ENCODE peak calls at places on chromosomes 7 and 10, in seven cellular contexts. O is fibroblast of lung; W is stimulated activated CD8-positive, alpha-beta memory T cell treated with anti-CD3 and anti-CD28 coated beads, Interleukin-15, amount 100 ng/mL, for 24 hours; E is NT2/D1; V is kidney tubule cell; K is stimulated activated CD4-positive, alpha-beta T cell treated with anti-CD3 and anti-CD28 coated beads, Interleukin-2, amount 100 ng/mL, for 4 hours; A is neural progenitor cell. Y is an unnamed sample.

GRCh38 chr10:130045091-130045652 is 65.5 kb downstream of the C10orf143 start:
- DNase-seq in A (peak), V (no peak), E (peak), O (no peak), W (no peak), K (no peak), Y (peak)

GRCh38 chr7:43586251-43586900 is 3.5 kb downstream of the STK17A start:
- DNase-seq in W (no peak), V (peak), E (no peak), A (no peak), K (no peak), O (peak), Y (peak)

GRCh38 chr10:3785849-3786290 is 861 bp upstream of the KLF6 start:
- DNase-seq in W (no peak), V (peak), E (no peak), K (no peak), A (peak), O (peak), Y (peak)

GRCh38 chr7:28904539-28905143 is 53.5 kb downstream of the TRIL start:
- DNase-seq in K (no peak), W (no peak), O (no peak), A (peak), V (no peak), E (no peak), Y (peak)

GRCh38 chr7:32501522-32501921 is 6.2 kb downstream of the AVL9 start:
- DNase-seq in V (peak), W (no peak), E (no peak), A (no peak), O (peak), K (no peak), Y (no peak)

GRCh38 chr7:25087855-25088254 is 37.2 kb downstream of the CYCS start:
- DNase-seq in O (no peak), A (no peak), V (no peak), K (no peak), E (no peak), W (no peak), Y (no peak)

GRCh38 chr10:132428486-132428885 is 31.5 kb downstream of the PWWP2B start:
- DNase-seq in K (no peak), E (no peak), V (no peak), O (no peak), W (no peak), A (no peak), Y (no peak)

GRCh38 chr10:49037187-49037586 is 78.1 kb downstream of the VSTM4 start:
- DNase-seq in W (no peak), K (no peak), E (no peak), V (peak), A (no peak), O (peak), Y (no peak)

GRCh38 chr10:99234067-99234738 is 1.4 kb downstream of the HPSE2 start:
- DNase-seq in K (no peak), V (peak), O (peak), W (no peak), E (peak), A (peak), Y (no peak)

GRCh38 chr10:127279334-127279774 is 83.0 kb upstream of the INSYN2A start:
- DNase-seq in E (no peak), A (no peak), W (no peak), K (no peak), O (no peak), V (peak), Y (no peak)

GRCh38 chr10:89414146-89414878 is at the start of gene IFIT5:
- DNase-seq in A (peak), W (peak), E (no peak), O (peak), V (peak), K (peak), Y (peak)

GRCh38 chr10:96338279-96338925 is 20.4 kb downstream of the OPALIN start:
- DNase-seq in V (no peak), A (peak), K (no peak), E (no peak), O (no peak), W (no peak), Y (no peak)

GRCh38 chr7:16484453-16485158 is 19.1 kb upstream of the SOSTDC1 start:
- DNase-seq in V (peak), K (no peak), E (no peak), A (peak), W (no peak), O (peak), Y (peak)

GRCh38 chr7:8283968-8284367 is 22.0 kb upstream of the ICA1 start:
- DNase-seq in K (no peak), W (no peak), A (no peak), O (no peak), V (no peak), E (no peak), Y (no peak)

GRCh38 chr7:47400741-47401206 is 181.1 kb downstream of the TNS3 start:
- DNase-seq in V (peak), K (no peak), O (no peak), E (no peak), W (no peak), A (peak), Y (peak)

GRCh38 chr7:24979863-24980694 is at the start of gene OSBPL3:
- DNase-seq in A (peak), V (peak), E (peak), O (peak), W (peak), K (peak), Y (peak)

GRCh38 chr7:29196191-29196590 is 1.6 kb downstream of the CHN2 start:
- DNase-seq in A (no peak), V (no peak), O (no peak), E (no peak), W (no peak), K (no peak), Y (peak)